ENCODE peak calls at places on chromosomes 2 and 18, in eight cellular contexts. One of them, this sample, is unnamed.

GRCh38 chr2:45626387-45627010 is 15.4 kb upstream of the SRBD1 start:
- DNase-seq in gastrocnemius medialis: no peak
- DNase-seq in thyroid gland: no peak
- DNase-seq in right lobe of liver: no peak
- DNase-seq in CD8-positive, alpha-beta memory T cell: no peak
- DNase-seq in mucosa of descending colon: no peak
- DNase-seq in GM23338: no peak
- DNase-seq in right cardiac atrium: no peak
- DNase-seq in this sample: no peak

GRCh38 chr18:10239138-10239537 is 215.3 kb upstream of the APCDD1 start:
- DNase-seq in thyroid gland: peak; percentile 20
- DNase-seq in right lobe of liver: no peak
- DNase-seq in CD8-positive, alpha-beta memory T cell: no peak
- DNase-seq in GM23338: no peak
- DNase-seq in right cardiac atrium: peak; percentile 86
- DNase-seq in mucosa of descending colon: no peak
- DNase-seq in gastrocnemius medialis: peak; percentile 28
- DNase-seq in this sample: peak; percentile 72

GRCh38 chr2:60104514-60105501 is 448.6 kb downstream of the BCL11A start:
- DNase-seq in right lobe of liver: no peak
- DNase-seq in GM23338: no peak
- DNase-seq in gastrocnemius medialis: no peak
- DNase-seq in right cardiac atrium: no peak
- DNase-seq in thyroid gland: no peak
- DNase-seq in mucosa of descending colon: no peak
- DNase-seq in CD8-positive, alpha-beta memory T cell: no peak
- DNase-seq in this sample: no peak

GRCh38 chr2:242030858-242031257 is 161.3 kb downstream of the RTP5 start:
- DNase-seq in CD8-positive, alpha-beta memory T cell: no peak
- DNase-seq in gastrocnemius medialis: no peak
- DNase-seq in GM23338: no peak
- DNase-seq in thyroid gland: no peak
- DNase-seq in mucosa of descending colon: no peak
- DNase-seq in right cardiac atrium: no peak
- DNase-seq in right lobe of liver: no peak
- DNase-seq in this sample: no peak

GRCh38 chr2:143717532-143718168 is 588.4 kb downstream of the ARHGAP15 start:
- DNase-seq in GM23338: no peak
- DNase-seq in thyroid gland: no peak
- DNase-seq in CD8-positive, alpha-beta memory T cell: no peak
- DNase-seq in right cardiac atrium: peak; percentile 39
- DNase-seq in mucosa of descending colon: no peak
- DNase-seq in right lobe of liver: no peak
- DNase-seq in gastrocnemius medialis: no peak
- DNase-seq in this sample: no peak

GRCh38 chr18:32379891-32380290 is 90.8 kb downstream of the GAREM1 start:
- DNase-seq in mucosa of descending colon: no peak
- DNase-seq in right lobe of liver: no peak
- DNase-seq in thyroid gland: no peak
- DNase-seq in GM23338: no peak
- DNase-seq in right cardiac atrium: no peak
- DNase-seq in CD8-positive, alpha-beta memory T cell: no peak
- DNase-seq in gastrocnemius medialis: no peak
- DNase-seq in this sample: no peak

GRCh38 chr2:62596061-62596658 is 90.2 kb upstream of the TMEM17 start:
- DNase-seq in right cardiac atrium: peak; percentile 65
- DNase-seq in right lobe of liver: no peak
- DNase-seq in CD8-positive, alpha-beta memory T cell: no peak
- DNase-seq in gastrocnemius medialis: no peak
- DNase-seq in GM23338: no peak
- DNase-seq in mucosa of descending colon: no peak
- DNase-seq in thyroid gland: no peak
- DNase-seq in this sample: no peak

GRCh38 chr2:176075476-176075875 is 8.3 kb downstream of the EVX2 start:
- DNase-seq in mucosa of descending colon: no peak
- DNase-seq in thyroid gland: no peak
- DNase-seq in CD8-positive, alpha-beta memory T cell: no peak
- DNase-seq in GM23338: peak; percentile 87
- DNase-seq in right cardiac atrium: no peak
- DNase-seq in gastrocnemius medialis: no peak
- DNase-seq in right lobe of liver: no peak
- DNase-seq in this sample: no peak

GRCh38 chr2:96205888-96206287 is 2.7 kb downstream of the STARD7 start:
- DNase-seq in right lobe of liver: no peak
- DNase-seq in gastrocnemius medialis: no peak
- DNase-seq in thyroid gland: peak; percentile 14
- DNase-seq in CD8-positive, alpha-beta memory T cell: no peak
- DNase-seq in mucosa of descending colon: no peak
- DNase-seq in GM23338: no peak
- DNase-seq in right cardiac atrium: no peak
- DNase-seq in this sample: no peak

GRCh38 chr18:5900249-5900648 is 4.9 kb upstream of the TMEM200C start:
- DNase-seq in mucosa of descending colon: no peak
- DNase-seq in thyroid gland: no peak
- DNase-seq in GM23338: no peak
- DNase-seq in right cardiac atrium: no peak
- DNase-seq in CD8-positive, alpha-beta memory T cell: no peak
- DNase-seq in gastrocnemius medialis: no peak
- DNase-seq in right lobe of liver: no peak
- DNase-seq in this sample: no peak

GRCh38 chr2:205245652-205246051 is 436.6 kb upstream of the NRP2 start:
- DNase-seq in right lobe of liver: no peak
- DNase-seq in CD8-positive, alpha-beta memory T cell: no peak
- DNase-seq in gastrocnemius medialis: no peak
- DNase-seq in right cardiac atrium: no peak
- DNase-seq in mucosa of descending colon: no peak
- DNase-seq in thyroid gland: no peak
- DNase-seq in GM23338: no peak
- DNase-seq in this sample: no peak

GRCh38 chr2:175690113-175690716 is 311.9 kb downstream of the LNPK start:
- DNase-seq in right lobe of liver: no peak
- DNase-seq in mucosa of descending colon: no peak
- DNase-seq in right cardiac atrium: no peak
- DNase-seq in thyroid gland: peak; percentile 7
- DNase-seq in GM23338: peak; percentile 75
- DNase-seq in gastrocnemius medialis: no peak
- DNase-seq in CD8-positive, alpha-beta memory T cell: no peak
- DNase-seq in this sample: peak; percentile 22

DNA sequence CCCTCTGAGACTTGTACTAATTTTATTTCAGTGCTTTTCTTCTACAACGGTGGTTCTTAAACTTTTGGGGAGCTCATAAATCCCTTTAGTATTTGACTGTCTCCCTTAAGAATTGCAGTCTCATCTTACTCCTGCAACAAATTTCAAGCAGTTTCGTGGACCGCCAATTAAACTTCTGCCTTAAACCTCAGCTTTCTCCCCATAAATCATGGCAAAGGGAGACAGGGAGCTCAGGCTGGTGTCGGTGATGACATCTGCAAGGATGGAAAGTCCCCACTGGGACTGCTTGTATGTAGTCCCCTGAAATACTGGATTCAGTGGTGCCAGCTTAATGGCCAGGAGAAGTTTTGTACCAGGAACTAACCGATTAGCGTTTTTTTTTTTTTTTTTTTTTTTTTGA is 148.7 kb upstream of the ITGA6 start:
- DNase-seq in gastrocnemius medialis: no peak
- DNase-seq in CD8-positive, alpha-beta memory T cell: no peak
- DNase-seq in thyroid gland: no peak
- DNase-seq in right cardiac atrium: no peak
- DNase-seq in mucosa of descending colon: no peak
- DNase-seq in GM23338: no peak
- DNase-seq in right lobe of liver: no peak
- DNase-seq in this sample: no peak
- H3K4me1 ChIP-seq in gastrocnemius medialis: no peaks in the 10 kb centered on the region
- H3K4me1 ChIP-seq in CD8-positive, alpha-beta memory T cell: peaks cover 5% of the 10 kb centered on the region
- H3K4me1 ChIP-seq in thyroid gland: no peaks in the 10 kb centered on the region
- H3K4me1 ChIP-seq in right cardiac atrium: no peaks in the 10 kb centered on the region
- H3K4me1 ChIP-seq in mucosa of descending colon: no peaks in the 10 kb centered on the region
- H3K4me1 ChIP-seq in GM23338: peaks cover 19% of the 10 kb centered on the region
- H3K4me1 ChIP-seq in right lobe of liver: no peaks in the 10 kb centered on the region
- H3K4me1 ChIP-seq in this sample: peaks cover 4% of the 10 kb centered on the region

GRCh38 chr2:54373855-54374254 is 82.3 kb upstream of the SPTBN1 start:
- DNase-seq in right cardiac atrium: no peak
- DNase-seq in GM23338: no peak
- DNase-seq in thyroid gland: no peak
- DNase-seq in CD8-positive, alpha-beta memory T cell: no peak
- DNase-seq in gastrocnemius medialis: no peak
- DNase-seq in right lobe of liver: no peak
- DNase-seq in mucosa of descending colon: no peak
- DNase-seq in this sample: no peak

GRCh38 chr2:54371461-54372065 is 84.6 kb upstream of the SPTBN1 start:
- DNase-seq in right lobe of liver: no peak
- DNase-seq in gastrocnemius medialis: no peak
- DNase-seq in thyroid gland: no peak
- DNase-seq in CD8-positive, alpha-beta memory T cell: no peak
- DNase-seq in mucosa of descending colon: no peak
- DNase-seq in right cardiac atrium: peak; percentile 42
- DNase-seq in GM23338: no peak
- DNase-seq in this sample: no peak

GRCh38 chr2:54374965-54375364 is 81.2 kb upstream of the SPTBN1 start:
- DNase-seq in mucosa of descending colon: no peak
- DNase-seq in CD8-positive, alpha-beta memory T cell: no peak
- DNase-seq in thyroid gland: no peak
- DNase-seq in GM23338: no peak
- DNase-seq in right lobe of liver: no peak
- DNase-seq in gastrocnemius medialis: no peak
- DNase-seq in right cardiac atrium: no peak
- DNase-seq in this sample: no peak

GRCh38 chr2:54370405-54371104 is 85.6 kb upstream of the SPTBN1 start:
- DNase-seq in right cardiac atrium: peak; percentile 74
- DNase-seq in thyroid gland: peak; percentile 28
- DNase-seq in CD8-positive, alpha-beta memory T cell: no peak
- DNase-seq in gastrocnemius medialis: no peak
- DNase-seq in GM23338: no peak
- DNase-seq in mucosa of descending colon: no peak
- DNase-seq in right lobe of liver: no peak
- DNase-seq in this sample: no peak

DNA sequence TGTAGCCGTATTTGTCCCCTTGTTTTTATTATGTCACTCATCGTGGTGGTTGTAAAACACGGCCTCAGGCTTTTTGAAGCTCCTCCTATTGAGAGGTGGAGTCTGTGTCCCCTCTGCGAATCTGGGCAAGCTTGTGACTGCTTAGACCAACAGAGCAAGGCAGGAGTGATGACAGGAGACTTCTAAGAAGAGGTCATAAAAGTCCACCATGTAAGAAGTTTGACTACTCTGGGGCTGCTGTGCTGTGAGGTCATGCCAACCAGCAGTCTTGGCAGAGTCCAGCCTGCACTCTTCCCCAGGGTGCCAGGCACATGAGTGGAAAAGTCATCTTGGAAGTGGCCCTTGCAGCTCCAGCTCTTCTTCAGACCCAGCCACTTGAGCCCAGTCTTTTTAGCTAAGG is 83.8 kb upstream of the SPTBN1 start:
- DNase-seq in thyroid gland: peak; percentile 53
- DNase-seq in CD8-positive, alpha-beta memory T cell: no peak
- DNase-seq in gastrocnemius medialis: no peak
- DNase-seq in right lobe of liver: no peak
- DNase-seq in right cardiac atrium: no peak
- DNase-seq in mucosa of descending colon: no peak
- DNase-seq in GM23338: no peak
- DNase-seq in this sample: no peak
- H3K4me3 ChIP-seq in thyroid gland: no peak overlapping the region
- H3K4me3 ChIP-seq in CD8-positive, alpha-beta memory T cell: no peak overlapping the region
- H3K4me3 ChIP-seq in gastrocnemius medialis: no peak overlapping the region
- H3K4me3 ChIP-seq in right lobe of liver: no peak overlapping the region
- H3K4me3 ChIP-seq in right cardiac atrium: no peak overlapping the region
- H3K4me3 ChIP-seq in mucosa of descending colon: no peak overlapping the region
- H3K4me3 ChIP-seq in GM23338: no peak overlapping the region
- H3K4me3 ChIP-seq in this sample: no peak overlapping the region

GRCh38 chr2:120734930-120735611 is 597 bp upstream of the GLI2 start:
- DNase-seq in thyroid gland: no peak
- DNase-seq in GM23338: peak; percentile 67
- DNase-seq in CD8-positive, alpha-beta memory T cell: no peak
- DNase-seq in right cardiac atrium: no peak
- DNase-seq in mucosa of descending colon: no peak
- DNase-seq in gastrocnemius medialis: no peak
- DNase-seq in right lobe of liver: no peak
- DNase-seq in this sample: no peak
- H3K4me1 ChIP-seq in thyroid gland: peaks cover 31% of the 10 kb centered on the region
- H3K4me1 ChIP-seq in GM23338: peaks cover 41% of the 10 kb centered on the region
- H3K4me1 ChIP-seq in CD8-positive, alpha-beta memory T cell: no peaks in the 10 kb centered on the region
- H3K4me1 ChIP-seq in right cardiac atrium: no peaks in the 10 kb centered on the region
- H3K4me1 ChIP-seq in mucosa of descending colon: peaks cover 33% of the 10 kb centered on the region
- H3K4me1 ChIP-seq in gastrocnemius medialis: no peaks in the 10 kb centered on the region
- H3K4me1 ChIP-seq in right lobe of liver: peaks cover 11% of the 10 kb centered on the region
- H3K4me1 ChIP-seq in this sample: peaks cover 4% of the 10 kb centered on the region

GRCh38 chr2:236570081-236570979 is 705 bp downstream of the ACKR3 start:
- DNase-seq in CD8-positive, alpha-beta memory T cell: no peak
- DNase-seq in mucosa of descending colon: no peak
- DNase-seq in thyroid gland: peak; percentile 59
- DNase-seq in GM23338: no peak
- DNase-seq in right lobe of liver: no peak
- DNase-seq in right cardiac atrium: no peak
- DNase-seq in gastrocnemius medialis: no peak
- DNase-seq in this sample: no peak

GRCh38 chr2:236568068-236568921 is 1.3 kb upstream of the ACKR3 start:
- DNase-seq in gastrocnemius medialis: no peak
- DNase-seq in right lobe of liver: peak; percentile 58
- DNase-seq in GM23338: peak; percentile 51
- DNase-seq in mucosa of descending colon: no peak
- DNase-seq in right cardiac atrium: peak; percentile 84
- DNase-seq in CD8-positive, alpha-beta memory T cell: peak; percentile 53
- DNase-seq in thyroid gland: peak; percentile 87
- DNase-seq in this sample: peak; percentile 42

GRCh38 chr2:236569593-236569973 is at the start of gene ACKR3:
- DNase-seq in CD8-positive, alpha-beta memory T cell: peak; percentile 86
- DNase-seq in gastrocnemius medialis: peak; percentile 64
- DNase-seq in GM23338: peak; percentile 81
- DNase-seq in thyroid gland: peak; percentile 86
- DNase-seq in right lobe of liver: peak; percentile 75
- DNase-seq in mucosa of descending colon: peak; percentile 74
- DNase-seq in right cardiac atrium: peak; percentile 91
- DNase-seq in this sample: peak; percentile 63

GRCh38 chr2:236571161-236571560 is 1.5 kb downstream of the ACKR3 start:
- DNase-seq in thyroid gland: peak; percentile 71
- DNase-seq in CD8-positive, alpha-beta memory T cell: no peak
- DNase-seq in mucosa of descending colon: no peak
- DNase-seq in right cardiac atrium: no peak
- DNase-seq in gastrocnemius medialis: no peak
- DNase-seq in GM23338: no peak
- DNase-seq in right lobe of liver: no peak
- DNase-seq in this sample: no peak

DNA sequence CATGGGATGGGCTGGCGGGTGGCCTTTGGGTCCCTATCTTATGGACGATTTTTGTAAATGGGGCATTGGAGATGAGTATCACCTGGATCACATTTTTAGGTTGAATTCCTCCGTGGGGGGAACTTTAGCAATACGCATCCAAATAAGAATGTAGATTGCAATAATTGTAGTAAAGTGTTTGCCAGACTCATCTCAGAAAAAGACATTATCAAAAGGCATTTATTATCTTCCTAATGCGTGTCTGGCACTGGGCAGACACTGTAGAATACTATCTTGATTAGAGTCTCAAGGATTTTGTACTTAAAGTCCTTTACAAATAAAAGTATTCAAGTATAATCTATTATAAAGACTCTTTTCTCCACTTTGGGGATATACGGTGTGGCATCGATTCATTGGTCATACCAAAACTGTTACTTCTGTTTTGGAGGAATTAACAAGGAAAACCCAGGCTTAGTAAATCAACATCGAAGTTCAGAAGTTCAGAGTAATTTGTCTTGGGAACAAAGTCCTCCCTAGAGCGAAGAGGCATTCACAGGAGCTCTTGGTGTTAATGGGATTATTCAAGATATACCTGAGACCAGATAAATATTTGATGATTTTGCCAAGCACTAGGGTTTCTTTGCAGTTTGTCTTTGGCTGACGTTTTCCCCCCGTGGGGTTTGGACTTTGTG is 568 bp upstream of the ACKR3 start:
- DNase-seq in thyroid gland: no peak
- DNase-seq in right lobe of liver: no peak
- DNase-seq in mucosa of descending colon: no peak
- DNase-seq in CD8-positive, alpha-beta memory T cell: peak; percentile 5
- DNase-seq in right cardiac atrium: no peak
- DNase-seq in gastrocnemius medialis: no peak
- DNase-seq in GM23338: no peak
- DNase-seq in this sample: no peak
- H3K4me3 ChIP-seq in thyroid gland: no peak overlapping the region
- H3K4me3 ChIP-seq in right lobe of liver: no peak overlapping the region
- H3K4me3 ChIP-seq in mucosa of descending colon: no peak overlapping the region
- H3K4me3 ChIP-seq in CD8-positive, alpha-beta memory T cell: no peak overlapping the region
- H3K4me3 ChIP-seq in right cardiac atrium: peak overlapping the region; percentile 53
- H3K4me3 ChIP-seq in gastrocnemius medialis: peak overlapping the region; percentile 55
- H3K4me3 ChIP-seq in GM23338: peak overlapping the region; percentile 69
- H3K4me3 ChIP-seq in this sample: peak overlapping the region; percentile 53

This sample was measured in uterus.